ENCODE peak calls at places on chromosomes 1 and 21, in eight cellular contexts. One of them, this sample, is unnamed.

GRCh38 chr1:109499661-109500536 is 6.0 kb downstream of the CYB561D1 start:
- DNase-seq in cardiac muscle cell: peak; percentile 34
- DNase-seq in A549: no peak
- DNase-seq in heart right ventricle: no peak
- DNase-seq in OCI-LY7: peak; percentile 56
- DNase-seq in tibial nerve: no peak
- DNase-seq in psoas muscle: no peak
- DNase-seq in H1: no peak
- DNase-seq in this sample: no peak

GRCh38 chr1:165903672-165904071 is 76.3 kb downstream of the UCK2 start:
- DNase-seq in A549: no peak
- DNase-seq in tibial nerve: no peak
- DNase-seq in OCI-LY7: no peak
- DNase-seq in cardiac muscle cell: no peak
- DNase-seq in H1: no peak
- DNase-seq in heart right ventricle: no peak
- DNase-seq in psoas muscle: no peak
- DNase-seq in this sample: no peak

GRCh38 chr1:185096531-185096930 is 51.2 kb downstream of the RNF2 start:
- DNase-seq in H1: no peak
- DNase-seq in tibial nerve: no peak
- DNase-seq in heart right ventricle: no peak
- DNase-seq in OCI-LY7: no peak
- DNase-seq in A549: no peak
- DNase-seq in psoas muscle: no peak
- DNase-seq in cardiac muscle cell: no peak
- DNase-seq in this sample: no peak

GRCh38 chr1:222709700-222710153 is 2.6 kb downstream of the AIDA start:
- DNase-seq in H1: no peak
- DNase-seq in A549: no peak
- DNase-seq in psoas muscle: no peak
- DNase-seq in heart right ventricle: no peak
- DNase-seq in tibial nerve: no peak
- DNase-seq in OCI-LY7: no peak
- DNase-seq in cardiac muscle cell: no peak
- DNase-seq in this sample: no peak

GRCh38 chr1:26848947-26849774 is 13.8 kb upstream of the SFN start:
- DNase-seq in tibial nerve: peak; percentile 46
- DNase-seq in OCI-LY7: no peak
- DNase-seq in heart right ventricle: no peak
- DNase-seq in psoas muscle: no peak
- DNase-seq in cardiac muscle cell: no peak
- DNase-seq in A549: peak; percentile 84
- DNase-seq in H1: no peak
- DNase-seq in this sample: no peak

GRCh38 chr1:72371259-72372035 is 89.1 kb upstream of the NEGR1 start:
- DNase-seq in A549: no peak
- DNase-seq in heart right ventricle: no peak
- DNase-seq in H1: no peak
- DNase-seq in psoas muscle: no peak
- DNase-seq in tibial nerve: no peak
- DNase-seq in OCI-LY7: no peak
- DNase-seq in cardiac muscle cell: no peak
- DNase-seq in this sample: no peak

GRCh38 chr1:19139711-19140110 is 70.4 kb downstream of the UBR4 start:
- DNase-seq in A549: no peak
- DNase-seq in heart right ventricle: no peak
- DNase-seq in cardiac muscle cell: no peak
- DNase-seq in OCI-LY7: no peak
- DNase-seq in H1: no peak
- DNase-seq in psoas muscle: no peak
- DNase-seq in tibial nerve: no peak
- DNase-seq in this sample: peak; percentile 9

GRCh38 chr1:58513956-58514355 is 32.6 kb downstream of the OMA1 start:
- DNase-seq in heart right ventricle: no peak
- DNase-seq in H1: no peak
- DNase-seq in tibial nerve: no peak
- DNase-seq in A549: no peak
- DNase-seq in OCI-LY7: no peak
- DNase-seq in psoas muscle: no peak
- DNase-seq in cardiac muscle cell: no peak
- DNase-seq in this sample: no peak

GRCh38 chr1:150009604-150010387 is 730 bp downstream of the OTUD7B start:
- DNase-seq in psoas muscle: peak; percentile 81
- DNase-seq in cardiac muscle cell: peak; percentile 76
- DNase-seq in OCI-LY7: peak; percentile 9
- DNase-seq in H1: no peak
- DNase-seq in A549: peak; percentile 35
- DNase-seq in tibial nerve: no peak
- DNase-seq in heart right ventricle: no peak
- DNase-seq in this sample: no peak

GRCh38 chr1:205076245-205076761 is 8.0 kb downstream of the TMEM81 start:
- DNase-seq in H1: no peak
- DNase-seq in cardiac muscle cell: no peak
- DNase-seq in A549: no peak
- DNase-seq in OCI-LY7: no peak
- DNase-seq in psoas muscle: no peak
- DNase-seq in heart right ventricle: no peak
- DNase-seq in tibial nerve: no peak
- DNase-seq in this sample: no peak

GRCh38 chr1:29122987-29123870 is 474 bp downstream of the TMEM200B start:
- DNase-seq in psoas muscle: peak; percentile 55
- DNase-seq in tibial nerve: no peak
- DNase-seq in heart right ventricle: peak; percentile 40
- DNase-seq in A549: no peak
- DNase-seq in H1: no peak
- DNase-seq in OCI-LY7: no peak
- DNase-seq in cardiac muscle cell: peak; percentile 53
- DNase-seq in this sample: no peak

GRCh38 chr1:44254392-44254791 is 41.1 kb downstream of the DMAP1 start:
- DNase-seq in tibial nerve: no peak
- DNase-seq in OCI-LY7: no peak
- DNase-seq in H1: no peak
- DNase-seq in cardiac muscle cell: no peak
- DNase-seq in psoas muscle: no peak
- DNase-seq in heart right ventricle: no peak
- DNase-seq in A549: no peak
- DNase-seq in this sample: no peak

GRCh38 chr1:199685369-199685768 is 342.1 kb upstream of the NR5A2 start:
- DNase-seq in tibial nerve: no peak
- DNase-seq in psoas muscle: no peak
- DNase-seq in H1: no peak
- DNase-seq in cardiac muscle cell: no peak
- DNase-seq in A549: no peak
- DNase-seq in OCI-LY7: no peak
- DNase-seq in heart right ventricle: no peak
- DNase-seq in this sample: no peak

GRCh38 chr1:23118957-23119792 is 49.5 kb downstream of the LUZP1 start:
- DNase-seq in H1: no peak
- DNase-seq in heart right ventricle: no peak
- DNase-seq in cardiac muscle cell: no peak
- DNase-seq in tibial nerve: no peak
- DNase-seq in OCI-LY7: no peak
- DNase-seq in A549: no peak
- DNase-seq in psoas muscle: no peak
- DNase-seq in this sample: no peak

GRCh38 chr1:151054971-151055547 is 4.4 kb downstream of the CDC42SE1 start:
- DNase-seq in cardiac muscle cell: no peak
- DNase-seq in tibial nerve: no peak
- DNase-seq in H1: no peak
- DNase-seq in OCI-LY7: no peak
- DNase-seq in heart right ventricle: no peak
- DNase-seq in psoas muscle: no peak
- DNase-seq in A549: no peak
- DNase-seq in this sample: no peak

GRCh38 chr21:46397211-46397905 is 61.3 kb upstream of the DIP2A start:
- DNase-seq in psoas muscle: peak; percentile 70
- DNase-seq in tibial nerve: no peak
- DNase-seq in cardiac muscle cell: no peak
- DNase-seq in heart right ventricle: no peak
- DNase-seq in A549: no peak
- DNase-seq in H1: no peak
- DNase-seq in OCI-LY7: no peak
- DNase-seq in this sample: no peak

GRCh38 chr1:106978477-106979322 is 77.8 kb upstream of the PRMT6 start:
- DNase-seq in tibial nerve: no peak
- DNase-seq in OCI-LY7: no peak
- DNase-seq in psoas muscle: no peak
- DNase-seq in H1: no peak
- DNase-seq in heart right ventricle: no peak
- DNase-seq in A549: no peak
- DNase-seq in cardiac muscle cell: no peak
- DNase-seq in this sample: no peak

GRCh38 chr1:170194451-170194850 is 48.7 kb downstream of the NTMT2 start:
- DNase-seq in tibial nerve: no peak
- DNase-seq in psoas muscle: no peak
- DNase-seq in H1: no peak
- DNase-seq in OCI-LY7: no peak
- DNase-seq in A549: no peak
- DNase-seq in heart right ventricle: no peak
- DNase-seq in cardiac muscle cell: no peak
- DNase-seq in this sample: no peak

GRCh38 chr1:28886731-28887417 is 27.5 kb upstream of the EPB41 start:
- DNase-seq in A549: peak; percentile 93
- DNase-seq in H1: peak; percentile 70
- DNase-seq in cardiac muscle cell: peak; percentile 90
- DNase-seq in psoas muscle: peak; percentile 92
- DNase-seq in heart right ventricle: peak; percentile 86
- DNase-seq in tibial nerve: peak; percentile 43
- DNase-seq in OCI-LY7: peak; percentile 94
- DNase-seq in this sample: no peak

GRCh38 chr1:172966844-172967540 is 83.7 kb downstream of the TNFSF18 start:
- DNase-seq in tibial nerve: no peak
- DNase-seq in cardiac muscle cell: no peak
- DNase-seq in heart right ventricle: no peak
- DNase-seq in A549: no peak
- DNase-seq in OCI-LY7: no peak
- DNase-seq in H1: no peak
- DNase-seq in psoas muscle: no peak
- DNase-seq in this sample: no peak

GRCh38 chr1:37432636-37433035 is 41.7 kb upstream of the ZC3H12A start:
- DNase-seq in heart right ventricle: no peak
- DNase-seq in OCI-LY7: no peak
- DNase-seq in cardiac muscle cell: no peak
- DNase-seq in psoas muscle: no peak
- DNase-seq in A549: no peak
- DNase-seq in H1: no peak
- DNase-seq in tibial nerve: no peak
- DNase-seq in this sample: no peak

DNA sequence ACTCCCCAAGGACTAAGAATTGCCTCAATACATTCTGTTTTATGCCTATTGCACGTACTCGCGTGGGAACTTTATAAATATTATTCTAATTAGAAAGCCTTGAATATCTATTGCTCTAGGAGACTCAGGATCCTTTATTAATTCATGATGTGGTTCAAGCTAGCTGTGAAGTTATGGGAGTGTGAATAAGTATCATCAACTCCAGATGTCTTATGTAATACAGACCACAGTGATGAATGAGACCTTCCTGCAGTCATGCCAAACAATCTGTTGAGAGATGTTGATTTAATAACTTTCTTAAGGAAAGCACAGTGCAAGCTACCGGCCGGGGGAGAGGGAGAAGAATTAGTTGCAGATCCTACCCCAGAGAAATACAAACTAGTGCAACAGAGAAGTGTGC is 519.2 kb upstream of the ZP4 start:
- DNase-seq in heart right ventricle: no peak
- DNase-seq in OCI-LY7: no peak
- DNase-seq in A549: no peak
- DNase-seq in cardiac muscle cell: no peak
- DNase-seq in psoas muscle: no peak
- DNase-seq in H1: no peak
- DNase-seq in tibial nerve: no peak
- DNase-seq in this sample: no peak
- H3K27ac ChIP-seq in heart right ventricle: no peak overlapping the region
- H3K27ac ChIP-seq in OCI-LY7: no peak overlapping the region
- H3K27ac ChIP-seq in A549: no peak overlapping the region
- H3K27ac ChIP-seq in cardiac muscle cell: no peak overlapping the region
- H3K27ac ChIP-seq in psoas muscle: no peak overlapping the region
- H3K27ac ChIP-seq in H1: no peak overlapping the region
- H3K27ac ChIP-seq in tibial nerve: no peak overlapping the region
- H3K27ac ChIP-seq in this sample: no peak overlapping the region

DNA sequence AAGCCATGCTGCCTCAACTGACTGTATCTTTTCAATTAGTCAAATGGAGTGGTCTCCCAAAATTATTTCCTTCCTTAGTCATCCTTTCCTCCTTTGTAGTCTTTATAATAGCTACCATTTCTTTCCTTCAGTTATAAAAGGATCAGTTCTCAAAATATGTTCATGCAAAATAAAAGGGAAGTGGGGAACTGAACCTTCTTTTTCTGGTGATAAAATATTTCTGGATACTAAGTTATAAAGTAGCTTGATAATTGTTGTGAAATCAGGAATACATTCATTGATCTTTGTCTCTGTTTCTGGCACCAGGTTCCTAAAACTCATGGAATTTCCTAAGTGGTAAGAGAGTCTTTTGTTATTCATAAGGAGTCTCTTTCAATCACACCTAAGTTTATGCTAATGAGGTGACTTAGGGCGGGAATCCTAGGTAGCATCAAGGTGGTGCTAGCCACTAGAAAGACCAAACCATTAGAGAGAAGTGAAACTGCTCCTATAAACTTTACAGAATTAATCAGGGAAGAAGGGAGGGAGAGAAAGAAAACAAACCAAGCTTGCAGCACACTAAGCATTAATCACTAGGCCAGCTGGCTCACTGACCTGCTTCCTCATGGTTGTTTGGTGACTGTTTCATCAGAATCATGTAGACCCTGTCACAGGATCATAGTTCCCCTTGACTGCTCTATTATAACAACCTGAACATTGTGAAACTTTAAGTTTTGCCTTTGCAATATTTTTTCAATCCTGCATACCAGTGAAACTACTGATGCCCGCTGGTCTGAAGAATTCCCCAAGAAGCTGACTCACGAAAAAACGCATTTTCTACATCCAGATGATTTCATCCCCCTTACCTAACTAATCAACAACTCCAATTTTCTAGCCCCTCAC is 161.6 kb upstream of the PTBP2 start:
- DNase-seq in tibial nerve: no peak
- DNase-seq in psoas muscle: peak; percentile 63
- DNase-seq in A549: no peak
- DNase-seq in OCI-LY7: no peak
- DNase-seq in H1: no peak
- DNase-seq in cardiac muscle cell: no peak
- DNase-seq in heart right ventricle: no peak
- DNase-seq in this sample: no peak
- H3K27ac ChIP-seq in tibial nerve: peak overlapping the region; percentile 26
- H3K27ac ChIP-seq in psoas muscle: no peak overlapping the region
- H3K27ac ChIP-seq in A549: no peak overlapping the region
- H3K27ac ChIP-seq in OCI-LY7: no peak overlapping the region
- H3K27ac ChIP-seq in H1: peak overlapping the region; percentile 59
- H3K27ac ChIP-seq in cardiac muscle cell: no peak overlapping the region
- H3K27ac ChIP-seq in heart right ventricle: no peak overlapping the region
- H3K27ac ChIP-seq in this sample: no peak overlapping the region

GRCh38 chr1:154629160-154630073 is 21.4 kb upstream of the ADAR start:
- DNase-seq in heart right ventricle: no peak
- DNase-seq in cardiac muscle cell: no peak
- DNase-seq in psoas muscle: no peak
- DNase-seq in OCI-LY7: no peak
- DNase-seq in tibial nerve: no peak
- DNase-seq in A549: no peak
- DNase-seq in H1: no peak
- DNase-seq in this sample: no peak
- H3K27ac ChIP-seq in heart right ventricle: no peak overlapping the region
- H3K27ac ChIP-seq in cardiac muscle cell: no peak overlapping the region
- H3K27ac ChIP-seq in psoas muscle: no peak overlapping the region
- H3K27ac ChIP-seq in OCI-LY7: no peak overlapping the region
- H3K27ac ChIP-seq in tibial nerve: no peak overlapping the region
- H3K27ac ChIP-seq in A549: no peak overlapping the region
- H3K27ac ChIP-seq in H1: no peak overlapping the region
- H3K27ac ChIP-seq in this sample: no peak overlapping the region

GRCh38 chr1:93620841-93621210 is 60.8 kb downstream of the BCAR3 start:
- DNase-seq in OCI-LY7: no peak
- DNase-seq in A549: no peak
- DNase-seq in cardiac muscle cell: no peak
- DNase-seq in psoas muscle: no peak
- DNase-seq in H1: no peak
- DNase-seq in heart right ventricle: no peak
- DNase-seq in tibial nerve: no peak
- DNase-seq in this sample: no peak
- H3K27ac ChIP-seq in OCI-LY7: no peak overlapping the region
- H3K27ac ChIP-seq in A549: peak overlapping the region; percentile 99
- H3K27ac ChIP-seq in cardiac muscle cell: no peak overlapping the region
- H3K27ac ChIP-seq in psoas muscle: no peak overlapping the region
- H3K27ac ChIP-seq in H1: no peak overlapping the region
- H3K27ac ChIP-seq in heart right ventricle: peak overlapping the region; percentile 46
- H3K27ac ChIP-seq in tibial nerve: no peak overlapping the region
- H3K27ac ChIP-seq in this sample: no peak overlapping the region

This sample was measured in caudate nucleus.